ENCODE peak calls at places on chromosome 19, in ten cellular contexts. One of them, this sample, is unnamed.

GRCh38 chr19:44024900-44025216 is 321 bp upstream of the ZNF222 start:
- DNase-seq in cardiac muscle cell: no peak
- DNase-seq in GM19239: no peak
- DNase-seq in fibroblast of mammary gland: no peak
- DNase-seq in stimulated activated CD4-positive, alpha-beta T cell treated with anti-CD3 and anti-CD28 coated beads, Interleukin-4, amount 100 ng/mL, for 1 hour: no peak
- DNase-seq in ovary: no peak
- DNase-seq in stimulated activated CD8-positive, alpha-beta memory T cell treated with anti-CD3 and anti-CD28 coated beads, Interleukin-7, amount 100 ng/mL, for 1 hour: no peak
- DNase-seq in left cardiac atrium: no peak
- DNase-seq in frontal cortex: no peak
- DNase-seq in substantia nigra: no peak
- DNase-seq in this sample: no peak

GRCh38 chr19:18903146-18904056 is 7.4 kb upstream of the CERS1 start:
- DNase-seq in cardiac muscle cell: no peak
- DNase-seq in GM19239: no peak
- DNase-seq in fibroblast of mammary gland: no peak
- DNase-seq in stimulated activated CD4-positive, alpha-beta T cell treated with anti-CD3 and anti-CD28 coated beads, Interleukin-4, amount 100 ng/mL, for 1 hour: no peak
- DNase-seq in ovary: peak
- DNase-seq in stimulated activated CD8-positive, alpha-beta memory T cell treated with anti-CD3 and anti-CD28 coated beads, Interleukin-7, amount 100 ng/mL, for 1 hour: no peak
- DNase-seq in left cardiac atrium: no peak
- DNase-seq in frontal cortex: no peak
- DNase-seq in substantia nigra: no peak
- DNase-seq in this sample: no peak

GRCh38 chr19:13830761-13831481 is 35.7 kb downstream of the ZSWIM4 start:
- DNase-seq in cardiac muscle cell: no peak
- DNase-seq in GM19239: no peak
- DNase-seq in fibroblast of mammary gland: no peak
- DNase-seq in stimulated activated CD4-positive, alpha-beta T cell treated with anti-CD3 and anti-CD28 coated beads, Interleukin-4, amount 100 ng/mL, for 1 hour: no peak
- DNase-seq in ovary: no peak
- DNase-seq in stimulated activated CD8-positive, alpha-beta memory T cell treated with anti-CD3 and anti-CD28 coated beads, Interleukin-7, amount 100 ng/mL, for 1 hour: no peak
- DNase-seq in left cardiac atrium: no peak
- DNase-seq in frontal cortex: no peak
- DNase-seq in substantia nigra: no peak
- DNase-seq in this sample: no peak

GRCh38 chr19:29810504-29810871 is 1.3 kb upstream of the CCNE1 start:
- DNase-seq in cardiac muscle cell: no peak
- DNase-seq in GM19239: no peak
- DNase-seq in fibroblast of mammary gland: peak
- DNase-seq in stimulated activated CD4-positive, alpha-beta T cell treated with anti-CD3 and anti-CD28 coated beads, Interleukin-4, amount 100 ng/mL, for 1 hour: no peak
- DNase-seq in ovary: peak
- DNase-seq in stimulated activated CD8-positive, alpha-beta memory T cell treated with anti-CD3 and anti-CD28 coated beads, Interleukin-7, amount 100 ng/mL, for 1 hour: no peak
- DNase-seq in left cardiac atrium: no peak
- DNase-seq in frontal cortex: no peak
- DNase-seq in substantia nigra: no peak
- DNase-seq in this sample: no peak

GRCh38 chr19:44882063-44882462 is 9.0 kb upstream of the TOMM40 start:
- DNase-seq in cardiac muscle cell: no peak
- DNase-seq in GM19239: no peak
- DNase-seq in fibroblast of mammary gland: no peak
- DNase-seq in stimulated activated CD4-positive, alpha-beta T cell treated with anti-CD3 and anti-CD28 coated beads, Interleukin-4, amount 100 ng/mL, for 1 hour: no peak
- DNase-seq in ovary: no peak
- DNase-seq in stimulated activated CD8-positive, alpha-beta memory T cell treated with anti-CD3 and anti-CD28 coated beads, Interleukin-7, amount 100 ng/mL, for 1 hour: no peak
- DNase-seq in left cardiac atrium: no peak
- DNase-seq in frontal cortex: no peak
- DNase-seq in substantia nigra: no peak
- DNase-seq in this sample: no peak

GRCh38 chr19:8307400-8307964 is 676 bp downstream of the CD320 start:
- DNase-seq in cardiac muscle cell: no peak
- DNase-seq in GM19239: no peak
- DNase-seq in fibroblast of mammary gland: no peak
- DNase-seq in stimulated activated CD4-positive, alpha-beta T cell treated with anti-CD3 and anti-CD28 coated beads, Interleukin-4, amount 100 ng/mL, for 1 hour: no peak
- DNase-seq in ovary: no peak
- DNase-seq in stimulated activated CD8-positive, alpha-beta memory T cell treated with anti-CD3 and anti-CD28 coated beads, Interleukin-7, amount 100 ng/mL, for 1 hour: no peak
- DNase-seq in left cardiac atrium: no peak
- DNase-seq in frontal cortex: no peak
- DNase-seq in substantia nigra: no peak
- DNase-seq in this sample: no peak

GRCh38 chr19:53874384-53874995 is 6.8 kb downstream of the MYADM start:
- DNase-seq in cardiac muscle cell: no peak
- DNase-seq in GM19239: no peak
- DNase-seq in fibroblast of mammary gland: no peak
- DNase-seq in stimulated activated CD4-positive, alpha-beta T cell treated with anti-CD3 and anti-CD28 coated beads, Interleukin-4, amount 100 ng/mL, for 1 hour: no peak
- DNase-seq in ovary: no peak
- DNase-seq in stimulated activated CD8-positive, alpha-beta memory T cell treated with anti-CD3 and anti-CD28 coated beads, Interleukin-7, amount 100 ng/mL, for 1 hour: no peak
- DNase-seq in left cardiac atrium: no peak
- DNase-seq in frontal cortex: no peak
- DNase-seq in substantia nigra: no peak
- DNase-seq in this sample: no peak

GRCh38 chr19:37932985-37933953 is 26.3 kb downstream of the SIPA1L3 start:
- DNase-seq in cardiac muscle cell: peak
- DNase-seq in GM19239: no peak
- DNase-seq in fibroblast of mammary gland: peak
- DNase-seq in stimulated activated CD4-positive, alpha-beta T cell treated with anti-CD3 and anti-CD28 coated beads, Interleukin-4, amount 100 ng/mL, for 1 hour: no peak
- DNase-seq in ovary: no peak
- DNase-seq in stimulated activated CD8-positive, alpha-beta memory T cell treated with anti-CD3 and anti-CD28 coated beads, Interleukin-7, amount 100 ng/mL, for 1 hour: no peak
- DNase-seq in left cardiac atrium: no peak
- DNase-seq in frontal cortex: no peak
- DNase-seq in substantia nigra: no peak
- DNase-seq in this sample: no peak

GRCh38 chr19:10557603-10558197 is 8.1 kb downstream of the KRI1 start:
- DNase-seq in cardiac muscle cell: no peak
- DNase-seq in GM19239: no peak
- DNase-seq in fibroblast of mammary gland: no peak
- DNase-seq in stimulated activated CD4-positive, alpha-beta T cell treated with anti-CD3 and anti-CD28 coated beads, Interleukin-4, amount 100 ng/mL, for 1 hour: no peak
- DNase-seq in ovary: peak
- DNase-seq in stimulated activated CD8-positive, alpha-beta memory T cell treated with anti-CD3 and anti-CD28 coated beads, Interleukin-7, amount 100 ng/mL, for 1 hour: no peak
- DNase-seq in left cardiac atrium: no peak
- DNase-seq in frontal cortex: peak
- DNase-seq in substantia nigra: no peak
- DNase-seq in this sample: no peak

GRCh38 chr19:46076951-46077814 is 36.4 kb upstream of the IGFL4 start:
- DNase-seq in cardiac muscle cell: peak
- DNase-seq in GM19239: peak
- DNase-seq in fibroblast of mammary gland: peak
- DNase-seq in stimulated activated CD4-positive, alpha-beta T cell treated with anti-CD3 and anti-CD28 coated beads, Interleukin-4, amount 100 ng/mL, for 1 hour: peak
- DNase-seq in ovary: peak
- DNase-seq in stimulated activated CD8-positive, alpha-beta memory T cell treated with anti-CD3 and anti-CD28 coated beads, Interleukin-7, amount 100 ng/mL, for 1 hour: no peak
- DNase-seq in left cardiac atrium: peak
- DNase-seq in frontal cortex: peak
- DNase-seq in substantia nigra: peak
- DNase-seq in this sample: peak

GRCh38 chr19:18741124-18741493 is 50.0 kb downstream of the COMP start:
- DNase-seq in cardiac muscle cell: no peak
- DNase-seq in GM19239: no peak
- DNase-seq in fibroblast of mammary gland: no peak
- DNase-seq in stimulated activated CD4-positive, alpha-beta T cell treated with anti-CD3 and anti-CD28 coated beads, Interleukin-4, amount 100 ng/mL, for 1 hour: no peak
- DNase-seq in ovary: no peak
- DNase-seq in stimulated activated CD8-positive, alpha-beta memory T cell treated with anti-CD3 and anti-CD28 coated beads, Interleukin-7, amount 100 ng/mL, for 1 hour: no peak
- DNase-seq in left cardiac atrium: no peak
- DNase-seq in frontal cortex: no peak
- DNase-seq in substantia nigra: no peak
- DNase-seq in this sample: no peak

GRCh38 chr19:5138606-5139594 is 170.0 kb downstream of the KDM4B start:
- DNase-seq in cardiac muscle cell: peak
- DNase-seq in GM19239: peak
- DNase-seq in fibroblast of mammary gland: peak
- DNase-seq in stimulated activated CD4-positive, alpha-beta T cell treated with anti-CD3 and anti-CD28 coated beads, Interleukin-4, amount 100 ng/mL, for 1 hour: peak
- DNase-seq in ovary: no peak
- DNase-seq in stimulated activated CD8-positive, alpha-beta memory T cell treated with anti-CD3 and anti-CD28 coated beads, Interleukin-7, amount 100 ng/mL, for 1 hour: peak
- DNase-seq in left cardiac atrium: peak
- DNase-seq in frontal cortex: no peak
- DNase-seq in substantia nigra: no peak
- DNase-seq in this sample: peak

GRCh38 chr19:548841-549830 is 5.3 kb downstream of the GZMM start:
- DNase-seq in cardiac muscle cell: no peak
- DNase-seq in GM19239: no peak
- DNase-seq in fibroblast of mammary gland: no peak
- DNase-seq in stimulated activated CD4-positive, alpha-beta T cell treated with anti-CD3 and anti-CD28 coated beads, Interleukin-4, amount 100 ng/mL, for 1 hour: no peak
- DNase-seq in ovary: no peak
- DNase-seq in stimulated activated CD8-positive, alpha-beta memory T cell treated with anti-CD3 and anti-CD28 coated beads, Interleukin-7, amount 100 ng/mL, for 1 hour: no peak
- DNase-seq in left cardiac atrium: no peak
- DNase-seq in frontal cortex: no peak
- DNase-seq in substantia nigra: no peak
- DNase-seq in this sample: no peak

GRCh38 chr19:29896790-29897189 is 45.2 kb upstream of the URI1 start:
- DNase-seq in cardiac muscle cell: no peak
- DNase-seq in GM19239: no peak
- DNase-seq in fibroblast of mammary gland: no peak
- DNase-seq in stimulated activated CD4-positive, alpha-beta T cell treated with anti-CD3 and anti-CD28 coated beads, Interleukin-4, amount 100 ng/mL, for 1 hour: no peak
- DNase-seq in ovary: no peak
- DNase-seq in stimulated activated CD8-positive, alpha-beta memory T cell treated with anti-CD3 and anti-CD28 coated beads, Interleukin-7, amount 100 ng/mL, for 1 hour: no peak
- DNase-seq in left cardiac atrium: no peak
- DNase-seq in frontal cortex: no peak
- DNase-seq in substantia nigra: no peak
- DNase-seq in this sample: no peak

GRCh38 chr19:49255674-49256073 is 69.3 kb downstream of the SLC6A16 start:
- DNase-seq in cardiac muscle cell: no peak
- DNase-seq in GM19239: no peak
- DNase-seq in fibroblast of mammary gland: no peak
- DNase-seq in stimulated activated CD4-positive, alpha-beta T cell treated with anti-CD3 and anti-CD28 coated beads, Interleukin-4, amount 100 ng/mL, for 1 hour: no peak
- DNase-seq in ovary: no peak
- DNase-seq in stimulated activated CD8-positive, alpha-beta memory T cell treated with anti-CD3 and anti-CD28 coated beads, Interleukin-7, amount 100 ng/mL, for 1 hour: no peak
- DNase-seq in left cardiac atrium: no peak
- DNase-seq in frontal cortex: no peak
- DNase-seq in substantia nigra: no peak
- DNase-seq in this sample: no peak

GRCh38 chr19:21133633-21134032 is 8.2 kb upstream of the ZNF431 start:
- DNase-seq in cardiac muscle cell: no peak
- DNase-seq in GM19239: no peak
- DNase-seq in fibroblast of mammary gland: no peak
- DNase-seq in stimulated activated CD4-positive, alpha-beta T cell treated with anti-CD3 and anti-CD28 coated beads, Interleukin-4, amount 100 ng/mL, for 1 hour: no peak
- DNase-seq in ovary: no peak
- DNase-seq in stimulated activated CD8-positive, alpha-beta memory T cell treated with anti-CD3 and anti-CD28 coated beads, Interleukin-7, amount 100 ng/mL, for 1 hour: no peak
- DNase-seq in left cardiac atrium: no peak
- DNase-seq in frontal cortex: no peak
- DNase-seq in substantia nigra: no peak
- DNase-seq in this sample: no peak

GRCh38 chr19:45323671-45324081 is 1.0 kb upstream of the CKM start:
- DNase-seq in cardiac muscle cell: no peak
- DNase-seq in GM19239: no peak
- DNase-seq in fibroblast of mammary gland: no peak
- DNase-seq in stimulated activated CD4-positive, alpha-beta T cell treated with anti-CD3 and anti-CD28 coated beads, Interleukin-4, amount 100 ng/mL, for 1 hour: no peak
- DNase-seq in ovary: no peak
- DNase-seq in stimulated activated CD8-positive, alpha-beta memory T cell treated with anti-CD3 and anti-CD28 coated beads, Interleukin-7, amount 100 ng/mL, for 1 hour: no peak
- DNase-seq in left cardiac atrium: peak
- DNase-seq in frontal cortex: no peak
- DNase-seq in substantia nigra: no peak
- DNase-seq in this sample: no peak

GRCh38 chr19:35336166-35336955 is 7.4 kb downstream of the CD22 start:
- DNase-seq in cardiac muscle cell: no peak
- DNase-seq in GM19239: no peak
- DNase-seq in fibroblast of mammary gland: no peak
- DNase-seq in stimulated activated CD4-positive, alpha-beta T cell treated with anti-CD3 and anti-CD28 coated beads, Interleukin-4, amount 100 ng/mL, for 1 hour: no peak
- DNase-seq in ovary: no peak
- DNase-seq in stimulated activated CD8-positive, alpha-beta memory T cell treated with anti-CD3 and anti-CD28 coated beads, Interleukin-7, amount 100 ng/mL, for 1 hour: no peak
- DNase-seq in left cardiac atrium: no peak
- DNase-seq in frontal cortex: no peak
- DNase-seq in substantia nigra: no peak
- DNase-seq in this sample: no peak

This sample was measured in germinal center.